ENCODE peak calls at places on chromosomes 2 and 18, in ten cellular contexts. C, S, O, Z, V, D, K, T, W and P are unnamed samples.

GRCh38 chr2:200042102-200042735 is 86.8 kb downstream of the MAIP1 start:
- DNase-seq in K (no peak), T (no peak), S (peak), C (no peak), V (no peak), Z (no peak), W (no peak), O (peak), D (peak), P (peak)

GRCh38 chr18:35862115-35862640 is 110.3 kb upstream of the RMP24 start:
- DNase-seq in K (no peak), Z (no peak), O (no peak), T (no peak), W (no peak), C (peak), D (no peak), V (no peak), S (peak), P (peak)

GRCh38 chr2:208256192-208256782 is 1.4 kb upstream of the IDH1 start:
- DNase-seq in O (no peak), Z (no peak), K (peak), S (no peak), D (no peak), V (no peak), T (no peak), W (peak), C (peak), P (no peak)

GRCh38 chr2:9001778-9002177 is 1.7 kb downstream of the MBOAT2 start:
- DNase-seq in D (no peak), S (no peak), Z (no peak), K (no peak), V (no peak), W (no peak), C (no peak), T (no peak), O (no peak), P (no peak)

GRCh38 chr2:200658278-200658864 is 72.6 kb downstream of the AOX1 start:
- DNase-seq in K (no peak), V (no peak), T (no peak), O (no peak), W (no peak), C (peak), S (no peak), D (no peak), Z (peak), P (no peak)

GRCh38 chr2:18244840-18245239 is 315.6 kb downstream of the RDH14 start:
- DNase-seq in C (no peak), D (no peak), Z (no peak), V (no peak), O (no peak), T (no peak), S (no peak), K (no peak), W (peak), P (no peak)

GRCh38 chr18:50162486-50163304 is 32.3 kb downstream of the MYO5B start:
- DNase-seq in O (no peak), C (no peak), Z (no peak), V (no peak), D (no peak), K (no peak), T (no peak), W (no peak), S (peak), P (peak)

GRCh38 chr18:21702602-21703001 is 2.0 kb downstream of the ABHD3 start:
- DNase-seq in T (no peak), K (no peak), S (peak), D (no peak), C (no peak), O (no peak), W (no peak), Z (no peak), V (no peak), P (no peak)

GRCh38 chr2:212177724-212178123 is 360.9 kb downstream of the ERBB4 start:
- DNase-seq in C (no peak), S (no peak), O (no peak), K (no peak), D (peak), V (no peak), T (no peak), W (no peak), Z (no peak), P (no peak)

GRCh38 chr2:233003658-233004555 is 9.1 kb downstream of the NGEF start:
- DNase-seq in T (no peak), W (no peak), K (no peak), C (no peak), Z (no peak), D (no peak), V (no peak), O (no peak), S (no peak), P (no peak)

DNA sequence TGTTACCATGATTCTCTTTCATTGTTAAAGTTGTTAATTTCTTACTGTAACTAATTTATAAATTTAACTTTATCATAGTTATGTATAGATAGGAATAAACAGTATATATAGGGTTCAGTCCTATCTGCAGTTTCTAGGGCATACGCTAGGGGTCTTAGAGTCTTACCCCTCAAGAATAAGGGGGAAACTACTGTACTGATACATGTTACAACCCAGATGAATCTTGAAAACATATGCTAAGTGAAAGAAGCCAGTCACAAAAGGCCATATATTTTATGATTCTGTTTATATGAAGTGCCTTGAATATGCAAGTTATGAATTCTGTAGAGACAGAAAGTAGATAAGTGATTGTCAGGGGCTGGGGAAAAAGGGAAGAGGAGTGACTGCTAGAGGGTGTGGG is 52.4 kb downstream of the RTN4 start:
- DNase-seq in O (no peak), K (no peak), T (no peak), C (no peak), D (no peak), W (no peak), Z (no peak), S (no peak), V (no peak), P (no peak)
- TF ChIP-seq CTCF in O (peak), K (no peak), T (no peak), C (peak), D (peak), W (no peak), Z (peak), S (no peak), V (no peak), P (peak)

GRCh38 chr2:162079514-162079913 is 5.5 kb upstream of the DPP4 start:
- DNase-seq in W (no peak), D (no peak), S (no peak), C (no peak), T (no peak), K (no peak), Z (no peak), V (no peak), O (no peak), P (no peak)
- TF ChIP-seq CTCF in W (no peak), D (no peak), S (no peak), C (no peak), T (no peak), K (no peak), Z (no peak), V (no peak), O (no peak), P (no peak)

DNA sequence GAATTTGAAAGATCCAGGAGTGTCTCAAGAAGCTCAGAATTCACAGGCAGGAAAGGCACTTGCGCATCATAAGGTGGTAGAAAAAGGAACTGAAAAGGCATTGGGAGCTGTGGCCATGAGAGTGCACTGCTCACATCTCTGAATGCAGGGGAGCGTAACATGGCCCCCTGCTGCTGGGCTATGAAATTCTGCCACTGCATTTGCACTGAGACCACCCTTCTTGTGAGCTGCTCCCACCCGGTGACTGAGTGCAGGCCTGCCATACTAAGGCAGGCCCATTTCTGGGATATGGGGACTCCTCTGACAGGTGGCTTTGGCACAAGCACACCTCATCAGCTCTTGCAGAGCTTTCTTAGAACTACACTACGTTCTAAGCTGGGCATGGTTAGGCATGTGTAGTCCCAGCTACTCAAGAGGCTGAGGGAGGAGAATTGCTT is 25.3 kb upstream of the STARD7 start:
- DNase-seq in O (no peak), V (no peak), S (no peak), D (no peak), Z (no peak), C (peak), W (no peak), T (no peak), K (no peak), P (no peak)
- TF ChIP-seq CTCF in O (no peak), V (no peak), S (no peak), D (no peak), Z (no peak), C (peak), W (peak), T (no peak), K (no peak), P (no peak)

GRCh38 chr2:33208400-33208799 is 261.6 kb downstream of the LTBP1 start:
- DNase-seq in Z (no peak), K (no peak), T (no peak), C (no peak), V (no peak), W (no peak), S (no peak), O (no peak), D (no peak), P (no peak)
- TF ChIP-seq CTCF in Z (no peak), K (no peak), T (no peak), C (no peak), V (no peak), W (no peak), S (no peak), O (no peak), D (no peak), P (no peak)

DNA sequence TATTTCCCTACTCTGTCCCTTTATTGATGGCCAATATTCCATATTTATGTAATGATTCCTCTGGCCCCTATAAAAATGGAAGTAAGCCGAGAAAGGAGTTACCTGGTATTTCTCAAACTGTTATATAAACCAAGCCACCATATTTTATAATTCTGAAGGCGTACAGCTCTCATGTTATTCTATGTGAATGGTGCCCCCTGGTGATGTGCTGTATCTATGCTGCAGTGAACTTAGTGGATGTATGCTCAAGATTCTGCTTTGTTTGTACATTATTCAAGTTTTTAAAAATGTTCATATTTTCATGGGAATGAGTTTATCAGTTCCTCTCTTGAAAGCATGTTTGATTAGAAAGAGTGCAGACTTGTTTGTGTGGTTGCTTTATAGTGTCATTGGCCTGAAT is 194.5 kb upstream of the LRRTM1 start:
- DNase-seq in O (peak), C (peak), S (peak), W (peak), V (peak), D (peak), Z (peak), K (peak), T (peak), P (peak)
- TF ChIP-seq CTCF in O (peak), C (peak), S (peak), W (peak), V (peak), D (peak), Z (no peak), K (peak), T (no peak), P (peak)